ENCODE peak calls at places on chromosomes 11 and 22, in seven cellular contexts. X is ovary; S is fibroblast of the conjunctiva; Y is EL; B is activated CD8-positive, alpha-beta memory T cell treated with anti-CD3 and anti-CD28 coated beads for 4 hours; A is CD8-positive, alpha-beta memory T cell; M is M059J. H is an unnamed sample.

GRCh38 chr11:41306435-41306834 is 153.0 kb downstream of the LRRC4C start:
- DNase-seq in X (no peak), S (no peak), Y (no peak), B (no peak), A (no peak), M (no peak), H (no peak)

GRCh38 chr22:30275625-30276024 is 9.0 kb upstream of the OSM start:
- DNase-seq in X (no peak), S (no peak), Y (no peak), B (no peak), A (no peak), M (no peak), H (peak; percentile 59)

GRCh38 chr22:36385491-36386350 is 2.0 kb downstream of the MYH9 start:
- DNase-seq in X (no peak), S (no peak), Y (peak; percentile 82), B (peak; percentile 63), A (peak; percentile 59), M (no peak), H (peak; percentile 82)

GRCh38 chr11:46733234-46733633 is 14.2 kb downstream of the F2 start:
- DNase-seq in X (no peak), S (no peak), Y (no peak), B (no peak), A (no peak), M (no peak), H (no peak)

GRCh38 chr11:115612331-115612730 is 108.1 kb upstream of the CADM1 start:
- DNase-seq in X (no peak), S (no peak), Y (no peak), B (no peak), A (no peak), M (peak; percentile 65), H (no peak)

GRCh38 chr11:2582958-2583604 is 116.7 kb downstream of the KCNQ1OT1 start:
- DNase-seq in X (peak; percentile 16), S (no peak), Y (no peak), B (no peak), A (peak; percentile 30), M (no peak), H (no peak)

GRCh38 chr11:102727890-102728289 is 3.1 kb upstream of the MMP8 start:
- DNase-seq in X (no peak), S (peak; percentile 43), Y (peak; percentile 77), B (no peak), A (no peak), M (no peak), H (no peak)

GRCh38 chr11:9633674-9634073 is 30.2 kb upstream of the SWAP70 start:
- DNase-seq in X (no peak), S (no peak), Y (no peak), B (no peak), A (no peak), M (no peak), H (no peak)

GRCh38 chr22:31286360-31287255 is 5.7 kb downstream of the PIK3IP1 start:
- DNase-seq in X (no peak), S (no peak), Y (no peak), B (peak; percentile 56), A (peak; percentile 72), M (no peak), H (peak; percentile 81)

GRCh38 chr22:24096401-24097115 is 84.7 kb upstream of the SUSD2 start:
- DNase-seq in X (no peak), S (no peak), Y (no peak), B (no peak), A (no peak), M (no peak), H (no peak)

GRCh38 chr11:34176980-34177319 is 71.5 kb downstream of the NAT10 start:
- DNase-seq in X (no peak), S (no peak), Y (no peak), B (no peak), A (no peak), M (peak; percentile 50), H (no peak)

GRCh38 chr11:44946268-44946667 is 4.4 kb downstream of the TP53I11 start:
- DNase-seq in X (peak; percentile 29), S (peak; percentile 30), Y (no peak), B (no peak), A (no peak), M (no peak), H (no peak)

GRCh38 chr11:1200611-1201191 is 22.2 kb upstream of the MUC5B start:
- DNase-seq in X (no peak), S (no peak), Y (no peak), B (no peak), A (no peak), M (no peak), H (no peak)

GRCh38 chr11:123203471-123203870 is 8.4 kb upstream of the CLMP start:
- DNase-seq in X (no peak), S (no peak), Y (no peak), B (no peak), A (no peak), M (no peak), H (no peak)

GRCh38 chr22:20271114-20271994 is 3.2 kb upstream of the RTN4R start:
- DNase-seq in X (no peak), S (no peak), Y (no peak), B (no peak), A (no peak), M (peak; percentile 42), H (no peak)

GRCh38 chr11:45106440-45106839 is 40.0 kb upstream of the PRDM11 start:
- DNase-seq in X (no peak), S (no peak), Y (no peak), B (no peak), A (no peak), M (no peak), H (no peak)

GRCh38 chr11:8934735-8935478 is 2.2 kb upstream of the C11orf16 start:
- DNase-seq in X (no peak), S (no peak), Y (peak; percentile 87), B (no peak), A (no peak), M (peak; percentile 65), H (no peak)

GRCh38 chr11:100874203-100874602 is 187.1 kb downstream of the ARHGAP42 start:
- DNase-seq in X (no peak), S (no peak), Y (no peak), B (no peak), A (no peak), M (no peak), H (no peak)

GRCh38 chr11:13102865-13103539 is 93.9 kb downstream of the RASSF10 start:
- DNase-seq in X (no peak), S (no peak), Y (no peak), B (no peak), A (no peak), M (no peak), H (no peak)

GRCh38 chr11:44634401-44635281 is 69.2 kb downstream of the CD82 start:
- DNase-seq in X (peak; percentile 83), S (peak; percentile 64), Y (peak; percentile 67), B (peak; percentile 17), A (no peak), M (peak; percentile 87), H (peak; percentile 68)

GRCh38 chr11:125926682-125927081 is 19.2 kb upstream of the VSIG10L2 start:
- DNase-seq in X (no peak), S (no peak), Y (no peak), B (no peak), A (no peak), M (no peak), H (no peak)

H was measured in activated CD8-positive, alpha-beta T cell treated with anti-CD3 and anti-CD28 coated beads for 36 hours.